ENCODE peak calls at places on chromosomes 1 and 21, in seven cellular contexts. B, Y, U, C, F, M and R are unnamed samples.
A peak's percentile ranks its signal among the peaks of the same experiment; 100 is the strongest.

GRCh38 chr1:20291621-20292020 is 946 bp downstream of the VWA5B1 start:
- DNase-seq in B (peak; percentile 55), Y (peak; percentile 32), U (peak; percentile 17), C (no peak), F (no peak), M (no peak), R (no peak)

GRCh38 chr1:44924835-44925464 is 61.4 kb downstream of the EIF2B3 start:
- DNase-seq in B (no peak), Y (peak; percentile 84), U (no peak), C (peak; percentile 36), F (no peak), M (no peak), R (no peak)

GRCh38 chr1:17423781-17424245 is 15.7 kb downstream of the RCC2 start:
- DNase-seq in B (no peak), Y (peak; percentile 67), U (peak; percentile 70), C (no peak), F (no peak), M (no peak), R (no peak)

GRCh38 chr1:225658041-225658440 is 5.1 kb upstream of the ENAH start:
- DNase-seq in B (no peak), Y (peak; percentile 43), U (no peak), C (no peak), F (no peak), M (no peak), R (no peak)

GRCh38 chr1:200862713-200863415 is 9.9 kb upstream of the GPR25 start:
- DNase-seq in B (no peak), Y (no peak), U (no peak), C (no peak), F (no peak), M (no peak), R (no peak)

GRCh38 chr1:163436133-163436532 is 114.4 kb downstream of the NUF2 start:
- DNase-seq in B (no peak), Y (no peak), U (no peak), C (no peak), F (no peak), M (no peak), R (no peak)

GRCh38 chr1:168084396-168085231 is 52.1 kb downstream of the GPR161 start:
- DNase-seq in B (peak; percentile 82), Y (peak; percentile 61), U (peak; percentile 75), C (peak; percentile 60), F (peak; percentile 49), M (peak; percentile 60), R (no peak)

GRCh38 chr1:239725933-239726332 is 339.6 kb downstream of the CHRM3 start:
- DNase-seq in B (no peak), Y (no peak), U (no peak), C (no peak), F (no peak), M (no peak), R (no peak)

GRCh38 chr21:38356898-38357297 is 100.1 kb downstream of the KCNJ15 start:
- DNase-seq in B (no peak), Y (no peak), U (no peak), C (no peak), F (no peak), M (no peak), R (no peak)

GRCh38 chr1:22264464-22265330 is 121.8 kb upstream of the WNT4 start:
- DNase-seq in B (no peak), Y (no peak), U (no peak), C (no peak), F (no peak), M (no peak), R (no peak)

GRCh38 chr1:17998889-17999288 is 108.7 kb upstream of the IGSF21 start:
- DNase-seq in B (no peak), Y (peak; percentile 21), U (no peak), C (no peak), F (no peak), M (no peak), R (no peak)

GRCh38 chr1:168442931-168443330 is 100.9 kb downstream of the XCL2 start:
- DNase-seq in B (no peak), Y (no peak), U (no peak), C (no peak), F (no peak), M (no peak), R (no peak)

DNA sequence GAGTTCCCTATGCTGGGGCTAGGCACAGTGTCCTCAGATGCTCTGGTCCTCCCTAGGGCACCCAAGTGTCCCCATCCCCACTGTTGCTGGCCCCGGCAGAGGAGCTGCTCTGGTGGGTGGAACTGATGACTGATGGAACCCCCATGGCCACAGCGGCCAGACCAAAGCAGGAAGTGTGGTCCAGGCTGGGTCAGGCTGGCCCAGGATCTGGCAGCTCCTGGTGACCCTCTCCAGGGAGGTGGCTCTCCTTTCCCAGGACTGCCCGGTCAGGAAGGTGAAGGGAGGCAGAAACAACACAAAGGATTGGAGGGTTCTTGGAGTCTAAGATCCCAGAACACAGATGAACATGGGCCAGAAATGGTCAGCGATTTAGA is 1.1 kb downstream of the NKAIN1 start:
- DNase-seq in B (no peak), Y (no peak), U (no peak), C (no peak), F (no peak), M (no peak), R (no peak)
- H3K27ac ChIP-seq in B (no peak overlapping the region), Y (no peak overlapping the region), U (no peak overlapping the region), C (no peak overlapping the region), F (no peak overlapping the region), M (no peak overlapping the region), R (no peak overlapping the region)

GRCh38 chr21:41711416-41712023 is 55.3 kb downstream of the RIPK4 start:
- DNase-seq in B (no peak), Y (no peak), U (no peak), C (no peak), F (peak; percentile 81), M (no peak), R (no peak)

GRCh38 chr21:41709166-41709565 is 57.7 kb downstream of the RIPK4 start:
- DNase-seq in B (no peak), Y (no peak), U (no peak), C (no peak), F (no peak), M (no peak), R (no peak)

GRCh38 chr21:41712201-41712600 is 54.7 kb downstream of the RIPK4 start:
- DNase-seq in B (peak; percentile 61), Y (no peak), U (peak; percentile 38), C (no peak), F (no peak), M (no peak), R (no peak)

GRCh38 chr21:41709965-41710822 is 56.7 kb downstream of the RIPK4 start:
- DNase-seq in B (no peak), Y (no peak), U (no peak), C (no peak), F (peak; percentile 60), M (no peak), R (no peak)

DNA sequence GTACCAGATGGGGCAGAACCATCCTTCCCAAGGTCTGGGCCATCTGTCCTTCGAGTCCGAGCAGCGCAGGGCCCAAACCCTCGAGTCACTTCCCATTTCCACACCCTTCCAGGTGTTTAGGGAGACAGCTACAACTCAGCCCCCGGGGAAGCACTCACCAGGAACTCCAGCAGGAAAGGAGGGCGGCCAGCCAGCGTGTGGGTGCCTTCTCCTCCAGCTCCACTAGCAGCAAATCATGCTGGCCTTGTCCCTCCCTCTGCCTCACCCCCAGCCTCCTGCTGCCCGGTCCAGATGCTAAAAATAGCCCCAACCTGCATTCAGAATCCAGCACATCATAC is 56.1 kb downstream of the RIPK4 start:
- DNase-seq in B (no peak), Y (no peak), U (peak; percentile 34), C (no peak), F (no peak), M (no peak), R (no peak)
- H3K27ac ChIP-seq in B (no peak overlapping the region), Y (no peak overlapping the region), U (no peak overlapping the region), C (peak overlapping the region; percentile 37), F (peak overlapping the region; percentile 53), M (no peak overlapping the region), R (no peak overlapping the region)

GRCh38 chr1:156664949-156665411 is 12.2 kb downstream of the NES start:
- DNase-seq in B (peak; percentile 62), Y (peak; percentile 22), U (peak; percentile 92), C (no peak), F (no peak), M (no peak), R (no peak)
- H3K27ac ChIP-seq in B (no peak overlapping the region), Y (no peak overlapping the region), U (peak overlapping the region; percentile 100), C (peak overlapping the region; percentile 97), F (peak overlapping the region; percentile 88), M (no peak overlapping the region), R (peak overlapping the region; percentile 54)

DNA sequence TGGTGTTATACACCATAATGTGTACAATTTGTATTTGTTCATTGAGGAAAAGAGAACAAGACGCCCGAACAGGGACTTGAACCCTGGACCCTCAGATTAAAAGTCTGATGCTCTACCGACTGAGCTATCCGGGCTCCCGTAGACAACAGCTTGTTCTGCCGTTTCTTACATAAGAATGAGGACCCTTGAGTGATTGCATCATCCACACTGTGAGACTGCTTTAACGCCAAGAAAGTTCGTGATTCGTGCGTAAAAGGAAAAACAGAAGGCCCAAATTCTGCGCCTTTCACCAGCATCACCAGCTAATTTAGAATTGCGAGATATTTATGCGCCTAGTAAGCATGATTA is 9.3 kb upstream of the MDM4 start:
- DNase-seq in B (peak; percentile 85), Y (peak; percentile 91), U (peak; percentile 88), C (peak; percentile 35), F (peak; percentile 79), M (peak; percentile 88), R (peak; percentile 59)
- H3K27ac ChIP-seq in B (peak overlapping the region; percentile 75), Y (peak overlapping the region; percentile 88), U (peak overlapping the region; percentile 53), C (peak overlapping the region; percentile 89), F (peak overlapping the region; percentile 90), M (peak overlapping the region; percentile 84), R (peak overlapping the region; percentile 98)

GRCh38 chr1:203478231-203478630 is 2.6 kb downstream of the PRELP start:
- DNase-seq in B (no peak), Y (no peak), U (no peak), C (no peak), F (no peak), M (no peak), R (peak; percentile 56)
- H3K27ac ChIP-seq in B (no peak overlapping the region), Y (no peak overlapping the region), U (no peak overlapping the region), C (no peak overlapping the region), F (peak overlapping the region; percentile 77), M (no peak overlapping the region), R (no peak overlapping the region)

DNA sequence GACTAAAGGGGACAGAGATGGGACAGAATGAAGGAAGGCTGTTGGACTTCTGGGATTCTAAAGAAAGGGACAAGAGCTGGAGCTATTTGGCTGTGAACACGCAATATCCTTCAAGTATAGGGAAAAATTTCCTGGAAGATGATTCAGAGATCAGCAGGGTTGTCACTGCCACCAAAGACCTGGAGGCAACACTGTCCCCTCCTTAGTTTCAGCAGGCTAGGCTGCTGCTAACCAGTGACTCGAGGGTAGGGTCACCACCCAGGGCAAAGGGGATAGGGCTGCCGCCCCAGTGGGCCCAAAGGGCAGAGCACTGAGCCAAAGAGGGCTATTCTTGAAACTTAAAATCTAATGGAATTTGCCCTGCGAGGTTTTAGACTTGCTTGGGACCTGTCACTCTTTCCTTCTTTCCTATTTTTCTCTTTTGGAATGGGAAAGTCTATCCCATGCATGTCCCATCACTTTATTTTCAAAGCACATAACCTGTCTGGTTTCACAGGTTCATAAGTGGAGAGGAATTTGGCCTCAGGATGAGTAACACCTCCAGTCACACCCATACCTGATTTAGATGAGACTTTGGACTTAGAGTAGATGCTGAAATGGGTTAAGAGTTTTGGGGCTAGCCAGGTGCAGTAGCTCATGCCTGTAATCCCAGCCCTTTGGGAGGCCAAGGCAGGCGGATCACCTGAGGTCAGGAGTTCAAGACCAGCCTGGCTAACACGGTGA is 11.9 kb downstream of the IFNLR1 start:
- DNase-seq in B (no peak), Y (no peak), U (no peak), C (no peak), F (no peak), M (no peak), R (no peak)
- H3K27ac ChIP-seq in B (no peak overlapping the region), Y (no peak overlapping the region), U (no peak overlapping the region), C (no peak overlapping the region), F (no peak overlapping the region), M (no peak overlapping the region), R (no peak overlapping the region)

GRCh38 chr1:175045097-175045496 is 21.9 kb upstream of the MRPS14 start:
- DNase-seq in B (no peak), Y (no peak), U (no peak), C (no peak), F (no peak), M (no peak), R (no peak)
- H3K27ac ChIP-seq in B (no peak overlapping the region), Y (no peak overlapping the region), U (no peak overlapping the region), C (no peak overlapping the region), F (no peak overlapping the region), M (no peak overlapping the region), R (no peak overlapping the region)